ENCODE peak calls at places on chromosomes 11 and 22, in four cellular contexts. Y is CD8-positive, alpha-beta T cell; B is H1; I is bronchial epithelial cell. G is an unnamed sample. For H3K36me3, the result is how much of the 10 kb centered on the place peaks cover.

GRCh38 chr22:38638734-38639133 is 17.5 kb downstream of the FAM227A start:
- DNase-seq in B (no peak), I (no peak), Y (no peak), G (no peak)

GRCh38 chr22:35746248-35746647 is 28.6 kb downstream of the APOL5 start:
- DNase-seq in B (no peak), Y (no peak), I (no peak), G (no peak)

GRCh38 chr11:107928767-107929507 is 689 bp downstream of the RAB39A start:
- DNase-seq in I (no peak), Y (no peak), B (peak), G (no peak)

GRCh38 chr11:13040969-13041561 is 31.9 kb downstream of the RASSF10 start:
- DNase-seq in B (no peak), Y (no peak), I (no peak), G (no peak)

GRCh38 chr22:47618180-47618579 is 855.7 kb downstream of the TBC1D22A start:
- DNase-seq in I (no peak), B (no peak), Y (no peak), G (no peak)

GRCh38 chr22:17972385-17973181 is 51.8 kb downstream of the MICAL3 start:
- DNase-seq in Y (no peak), B (no peak), I (peak), G (peak)

GRCh38 chr11:116910378-116910777 is 73.0 kb upstream of the APOA1 start:
- DNase-seq in B (no peak), I (no peak), Y (no peak), G (no peak)

GRCh38 chr11:16896716-16897115 is 117.5 kb downstream of the PLEKHA7 start:
- DNase-seq in I (no peak), Y (no peak), B (no peak), G (no peak)

GRCh38 chr22:36447634-36448033 is 33.8 kb downstream of the TXN2 start:
- DNase-seq in B (no peak), I (no peak), Y (no peak), G (no peak)

GRCh38 chr22:20624161-20624616 is 116.8 kb downstream of the MED15 start:
- DNase-seq in I (peak), B (no peak), Y (no peak), G (peak)

GRCh38 chr22:45760682-45761081 is 89.0 kb downstream of the ATXN10 start:
- DNase-seq in I (no peak), B (no peak), Y (no peak), G (no peak)
- H3K36me3 ChIP-seq in I (under half), B (under half), Y (under half), G (under half)

GRCh38 chr11:128522063-128522942 is 65.1 kb downstream of the ETS1 start:
- DNase-seq in I (peak), Y (peak), B (peak), G (peak)
- TF ChIP-seq CTCF in I (no peak), Y (no peak), B (no peak), G (no peak)

GRCh38 chr22:19451570-19451969 is 4.1 kb upstream of the C22orf39 start:
- DNase-seq in B (no peak), Y (no peak), I (no peak), G (no peak)
- H3K36me3 ChIP-seq in B (under half), Y (under half), I (under half), G (half or more)

GRCh38 chr22:46356496-46357185 is 21.1 kb downstream of the TRMU start:
- DNase-seq in Y (no peak), I (no peak), B (no peak), G (no peak)
- TF ChIP-seq CTCF in Y (no peak), I (no peak), B (no peak), G (no peak)

GRCh38 chr11:48116437-48116836 is 100.2 kb upstream of the OR4B1 start:
- DNase-seq in I (peak), Y (no peak), B (no peak), G (no peak)
- H3K36me3 ChIP-seq in I (under half), Y (under half), B (under half), G (under half)

GRCh38 chr11:65915821-65916251 is 3.0 kb downstream of the C11orf68 start:
- DNase-seq in I (peak), Y (no peak), B (no peak), G (peak)

GRCh38 chr11:65907878-65908277 is 7.7 kb upstream of the FOSL1 start:
- DNase-seq in I (no peak), Y (no peak), B (no peak), G (no peak)

GRCh38 chr11:65915101-65915820 is 3.6 kb downstream of the C11orf68 start:
- DNase-seq in Y (no peak), B (no peak), I (no peak), G (no peak)

GRCh38 chr11:65912840-65913239 is 6.0 kb downstream of the C11orf68 start:
- DNase-seq in B (no peak), Y (no peak), I (peak), G (peak)

DNA sequence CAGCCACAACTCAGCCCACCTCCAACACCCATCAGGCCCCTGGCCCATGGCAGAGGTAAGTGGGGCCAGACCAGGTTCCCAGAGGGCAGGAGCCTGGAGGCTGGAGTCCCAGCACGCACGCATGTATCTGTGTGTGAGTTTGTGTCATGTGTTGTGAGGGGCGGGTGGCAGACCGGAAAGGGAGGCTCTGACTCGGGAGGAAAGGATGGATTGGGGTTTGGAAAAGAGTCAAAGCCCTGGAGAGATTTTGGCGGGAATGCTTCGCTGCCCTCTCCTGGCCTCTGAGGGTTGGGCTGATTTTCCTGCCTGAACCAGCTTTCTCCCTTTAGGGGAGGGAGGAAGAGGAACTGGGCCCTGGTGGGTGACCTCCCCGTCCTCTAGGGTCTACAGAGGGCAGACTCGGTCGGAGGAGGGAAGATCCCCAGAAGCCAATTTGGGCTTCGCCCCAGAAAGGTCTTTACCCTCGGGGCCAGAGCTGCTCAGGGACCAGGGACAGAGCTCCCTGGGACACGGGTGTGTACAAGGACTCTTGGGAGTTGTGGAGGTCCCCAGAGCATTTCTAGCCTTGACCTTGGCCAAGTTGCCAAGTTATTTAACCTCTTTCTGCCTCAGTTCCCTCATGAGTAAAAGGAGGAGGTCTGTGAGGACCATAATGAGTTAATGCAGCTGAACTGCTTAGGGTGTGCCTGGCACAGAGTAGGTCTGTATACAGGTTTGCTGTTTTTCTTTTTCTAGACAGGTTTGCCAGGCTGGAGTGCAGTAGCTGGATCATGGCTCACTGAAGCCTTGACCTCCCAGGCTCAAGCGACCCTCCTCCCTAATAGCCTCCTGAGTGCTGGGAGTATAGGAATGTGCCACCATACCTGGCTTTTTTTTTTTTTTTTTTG is 6.9 kb downstream of the C11orf68 start:
- DNase-seq in B (peak), Y (no peak), I (peak), G (no peak)
- TF ChIP-seq CTCF in B (peak), Y (no peak), I (peak), G (peak)

DNA sequence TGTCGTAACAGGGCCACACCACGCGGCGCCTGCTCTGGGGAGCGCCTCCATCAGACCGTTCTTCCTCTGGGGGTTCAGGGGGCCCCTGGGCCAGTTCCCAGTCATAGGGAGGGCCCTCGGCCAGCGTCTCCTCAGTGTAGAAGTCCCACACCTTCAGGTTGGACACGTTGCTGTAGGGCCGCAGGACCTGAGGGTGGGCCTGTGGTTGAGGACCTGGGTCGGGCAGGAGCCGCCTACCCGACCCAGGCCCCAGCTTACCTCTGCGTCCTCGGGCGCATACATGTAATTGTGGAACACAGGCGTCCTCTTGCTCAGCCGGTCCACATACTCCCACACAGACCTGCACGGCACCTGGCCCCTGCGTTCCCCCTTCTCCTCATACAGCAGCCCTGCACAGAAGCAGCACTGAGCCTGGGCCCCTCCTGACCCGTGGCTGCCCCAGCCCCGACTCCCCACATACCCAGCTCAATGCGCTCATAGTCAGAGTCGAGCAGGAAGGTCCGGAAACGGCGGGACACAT is 20.2 kb downstream of the SBF1 start:
- DNase-seq in B (no peak), I (no peak), Y (no peak), G (no peak)
- H3K36me3 ChIP-seq in B (under half), I (under half), Y (under half), G (half or more)

GRCh38 chr11:74232316-74232950 is 61.3 kb downstream of the PPME1 start:
- DNase-seq in B (no peak), I (no peak), Y (peak), G (no peak)

GRCh38 chr11:74221816-74222215 is 50.7 kb downstream of the PPME1 start:
- DNase-seq in Y (no peak), B (no peak), I (no peak), G (peak)

GRCh38 chr11:74225565-74225964 is 54.5 kb downstream of the PPME1 start:
- DNase-seq in B (no peak), Y (no peak), I (no peak), G (no peak)

GRCh38 chr11:74226907-74227306 is 55.8 kb downstream of the PPME1 start:
- DNase-seq in I (no peak), Y (no peak), B (no peak), G (no peak)
- TF ChIP-seq CTCF in I (no peak), Y (no peak), B (no peak), G (no peak)

GRCh38 chr22:19068784-19069271 is 53.4 kb downstream of the DGCR2 start:
- DNase-seq in I (no peak), B (no peak), Y (no peak), G (no peak)
- H3K36me3 ChIP-seq in I (under half), B (under half), Y (under half), G (under half)

G was measured in brain microvascular endothelial cell.